ENCODE peak calls at places on chromosome 16, in ten cellular contexts. One of them, this sample, is unnamed.

GRCh38 chr16:11152677-11153321 is 103.2 kb downstream of the SOCS1 start:
- DNase-seq in MM.1S: no peak
- DNase-seq in SK-N-SH: no peak
- DNase-seq in tibial nerve: no peak
- DNase-seq in adrenal gland: no peak
- DNase-seq in pancreas: no peak
- DNase-seq in CD8-positive, alpha-beta T cell: no peak
- DNase-seq in heart right ventricle: no peak
- DNase-seq in sigmoid colon: no peak
- DNase-seq in suprapubic skin: no peak
- DNase-seq in this sample: no peak

GRCh38 chr16:35687071-35687470 is 2227.7 kb downstream of the TP53TG3F start:
- DNase-seq in MM.1S: no peak
- DNase-seq in SK-N-SH: no peak
- DNase-seq in tibial nerve: no peak
- DNase-seq in adrenal gland: no peak
- DNase-seq in pancreas: no peak
- DNase-seq in CD8-positive, alpha-beta T cell: no peak
- DNase-seq in heart right ventricle: no peak
- DNase-seq in sigmoid colon: no peak
- DNase-seq in suprapubic skin: peak
- DNase-seq in this sample: peak

GRCh38 chr16:7372095-7372494 is 39.5 kb downstream of the RBFOX1 start:
- DNase-seq in MM.1S: no peak
- DNase-seq in SK-N-SH: no peak
- DNase-seq in tibial nerve: no peak
- DNase-seq in adrenal gland: no peak
- DNase-seq in pancreas: no peak
- DNase-seq in CD8-positive, alpha-beta T cell: no peak
- DNase-seq in heart right ventricle: no peak
- DNase-seq in sigmoid colon: no peak
- DNase-seq in suprapubic skin: no peak
- DNase-seq in this sample: no peak

GRCh38 chr16:87241135-87241771 is 75.9 kb downstream of the C16orf95 start:
- DNase-seq in MM.1S: no peak
- DNase-seq in SK-N-SH: no peak
- DNase-seq in tibial nerve: no peak
- DNase-seq in adrenal gland: no peak
- DNase-seq in pancreas: no peak
- DNase-seq in CD8-positive, alpha-beta T cell: no peak
- DNase-seq in heart right ventricle: no peak
- DNase-seq in sigmoid colon: no peak
- DNase-seq in suprapubic skin: no peak
- DNase-seq in this sample: no peak

GRCh38 chr16:10980811-10981210 is 36.4 kb downstream of the CLEC16A start:
- DNase-seq in MM.1S: no peak
- DNase-seq in SK-N-SH: no peak
- DNase-seq in tibial nerve: no peak
- DNase-seq in adrenal gland: no peak
- DNase-seq in pancreas: no peak
- DNase-seq in CD8-positive, alpha-beta T cell: no peak
- DNase-seq in heart right ventricle: no peak
- DNase-seq in sigmoid colon: no peak
- DNase-seq in suprapubic skin: no peak
- DNase-seq in this sample: no peak

GRCh38 chr16:80034469-80034826 is 433.9 kb upstream of the MAF start:
- DNase-seq in MM.1S: no peak
- DNase-seq in SK-N-SH: no peak
- DNase-seq in tibial nerve: no peak
- DNase-seq in adrenal gland: no peak
- DNase-seq in pancreas: no peak
- DNase-seq in CD8-positive, alpha-beta T cell: no peak
- DNase-seq in heart right ventricle: no peak
- DNase-seq in sigmoid colon: no peak
- DNase-seq in suprapubic skin: no peak
- DNase-seq in this sample: no peak

GRCh38 chr16:49581630-49582298 is 208.2 kb downstream of the C16orf78 start:
- DNase-seq in MM.1S: no peak
- DNase-seq in SK-N-SH: peak
- DNase-seq in tibial nerve: no peak
- DNase-seq in adrenal gland: no peak
- DNase-seq in pancreas: no peak
- DNase-seq in CD8-positive, alpha-beta T cell: no peak
- DNase-seq in heart right ventricle: peak
- DNase-seq in sigmoid colon: no peak
- DNase-seq in suprapubic skin: no peak
- DNase-seq in this sample: no peak

GRCh38 chr16:85316321-85316919 is 204.1 kb upstream of the CIBAR2 start:
- DNase-seq in MM.1S: peak
- DNase-seq in SK-N-SH: peak
- DNase-seq in tibial nerve: no peak
- DNase-seq in adrenal gland: peak
- DNase-seq in pancreas: peak
- DNase-seq in CD8-positive, alpha-beta T cell: no peak
- DNase-seq in heart right ventricle: peak
- DNase-seq in sigmoid colon: no peak
- DNase-seq in suprapubic skin: no peak
- DNase-seq in this sample: no peak

GRCh38 chr16:73268311-73268997 is 220.5 kb upstream of the ZFHX3 start:
- DNase-seq in MM.1S: no peak
- DNase-seq in SK-N-SH: peak
- DNase-seq in tibial nerve: no peak
- DNase-seq in adrenal gland: no peak
- DNase-seq in pancreas: no peak
- DNase-seq in CD8-positive, alpha-beta T cell: no peak
- DNase-seq in heart right ventricle: no peak
- DNase-seq in sigmoid colon: no peak
- DNase-seq in suprapubic skin: no peak
- DNase-seq in this sample: no peak

GRCh38 chr16:81693047-81693446 is 86.0 kb upstream of the PLCG2 start:
- DNase-seq in MM.1S: no peak
- DNase-seq in SK-N-SH: no peak
- DNase-seq in tibial nerve: no peak
- DNase-seq in adrenal gland: no peak
- DNase-seq in pancreas: no peak
- DNase-seq in CD8-positive, alpha-beta T cell: no peak
- DNase-seq in heart right ventricle: no peak
- DNase-seq in sigmoid colon: peak
- DNase-seq in suprapubic skin: peak
- DNase-seq in this sample: no peak

DNA sequence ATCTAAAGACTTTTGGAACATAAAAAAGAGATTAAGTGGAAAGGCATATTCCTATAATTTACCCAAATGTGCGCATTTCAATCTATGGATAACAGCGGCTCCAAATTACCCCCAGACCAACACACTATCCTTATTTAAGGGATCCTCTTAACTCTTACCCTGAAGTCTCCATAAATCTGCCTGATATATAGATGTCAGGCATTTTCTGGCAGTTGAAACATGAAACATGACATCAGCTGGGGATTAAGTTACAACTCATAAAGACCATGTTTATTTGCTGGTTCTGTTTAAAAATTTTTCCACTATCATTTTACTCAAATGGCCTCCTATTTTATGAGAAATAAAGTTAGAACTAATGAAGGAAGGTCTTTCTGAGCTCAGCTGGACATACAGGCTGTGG is 478.5 kb upstream of the SALL1 start:
- DNase-seq in MM.1S: no peak
- DNase-seq in SK-N-SH: no peak
- DNase-seq in tibial nerve: no peak
- DNase-seq in adrenal gland: no peak
- DNase-seq in pancreas: no peak
- DNase-seq in CD8-positive, alpha-beta T cell: no peak
- DNase-seq in heart right ventricle: no peak
- DNase-seq in sigmoid colon: no peak
- DNase-seq in suprapubic skin: no peak
- DNase-seq in this sample: no peak
- TF ChIP-seq CTCF in MM.1S: no peak
- TF ChIP-seq CTCF in SK-N-SH: no peak
- TF ChIP-seq CTCF in tibial nerve: no peak
- TF ChIP-seq CTCF in adrenal gland: no peak
- TF ChIP-seq CTCF in pancreas: no peak
- TF ChIP-seq CTCF in CD8-positive, alpha-beta T cell: no peak
- TF ChIP-seq CTCF in heart right ventricle: no peak
- TF ChIP-seq CTCF in sigmoid colon: no peak
- TF ChIP-seq CTCF in suprapubic skin: no peak
- TF ChIP-seq CTCF in this sample: no peak

GRCh38 chr16:71353736-71354135 is 4.8 kb upstream of the CALB2 start:
- DNase-seq in MM.1S: no peak
- DNase-seq in SK-N-SH: no peak
- DNase-seq in tibial nerve: no peak
- DNase-seq in adrenal gland: no peak
- DNase-seq in pancreas: no peak
- DNase-seq in CD8-positive, alpha-beta T cell: no peak
- DNase-seq in heart right ventricle: no peak
- DNase-seq in sigmoid colon: no peak
- DNase-seq in suprapubic skin: peak
- DNase-seq in this sample: peak
- H3K27ac ChIP-seq in MM.1S: no peak
- H3K27ac ChIP-seq in SK-N-SH: no peak
- H3K27ac ChIP-seq in tibial nerve: no peak
- H3K27ac ChIP-seq in adrenal gland: no peak
- H3K27ac ChIP-seq in pancreas: no peak
- H3K27ac ChIP-seq in CD8-positive, alpha-beta T cell: no peak
- H3K27ac ChIP-seq in heart right ventricle: no peak
- H3K27ac ChIP-seq in sigmoid colon: no peak
- H3K27ac ChIP-seq in suprapubic skin: no peak
- H3K27ac ChIP-seq in this sample: no peak

GRCh38 chr16:27366687-27367462 is 35.1 kb upstream of the IL21R start:
- DNase-seq in MM.1S: no peak
- DNase-seq in SK-N-SH: peak
- DNase-seq in tibial nerve: no peak
- DNase-seq in adrenal gland: no peak
- DNase-seq in pancreas: no peak
- DNase-seq in CD8-positive, alpha-beta T cell: no peak
- DNase-seq in heart right ventricle: no peak
- DNase-seq in sigmoid colon: peak
- DNase-seq in suprapubic skin: no peak
- DNase-seq in this sample: no peak
- H3K4me3 ChIP-seq in MM.1S: no peak
- H3K4me3 ChIP-seq in SK-N-SH: no peak
- H3K4me3 ChIP-seq in tibial nerve: no peak
- H3K4me3 ChIP-seq in adrenal gland: no peak
- H3K4me3 ChIP-seq in pancreas: no peak
- H3K4me3 ChIP-seq in CD8-positive, alpha-beta T cell: no peak
- H3K4me3 ChIP-seq in heart right ventricle: peak
- H3K4me3 ChIP-seq in sigmoid colon: no peak
- H3K4me3 ChIP-seq in suprapubic skin: no peak
- H3K4me3 ChIP-seq in this sample: peak

GRCh38 chr16:29318037-29318436 is 88.5 kb downstream of the NPIPB11 start:
- DNase-seq in MM.1S: peak
- DNase-seq in SK-N-SH: no peak
- DNase-seq in tibial nerve: no peak
- DNase-seq in adrenal gland: no peak
- DNase-seq in pancreas: no peak
- DNase-seq in CD8-positive, alpha-beta T cell: no peak
- DNase-seq in heart right ventricle: no peak
- DNase-seq in sigmoid colon: no peak
- DNase-seq in suprapubic skin: no peak
- DNase-seq in this sample: peak
- TF ChIP-seq CTCF in MM.1S: peak
- TF ChIP-seq CTCF in SK-N-SH: no peak
- TF ChIP-seq CTCF in tibial nerve: no peak
- TF ChIP-seq CTCF in adrenal gland: no peak
- TF ChIP-seq CTCF in pancreas: no peak
- TF ChIP-seq CTCF in CD8-positive, alpha-beta T cell: no peak
- TF ChIP-seq CTCF in heart right ventricle: no peak
- TF ChIP-seq CTCF in sigmoid colon: no peak
- TF ChIP-seq CTCF in suprapubic skin: no peak
- TF ChIP-seq CTCF in this sample: no peak

DNA sequence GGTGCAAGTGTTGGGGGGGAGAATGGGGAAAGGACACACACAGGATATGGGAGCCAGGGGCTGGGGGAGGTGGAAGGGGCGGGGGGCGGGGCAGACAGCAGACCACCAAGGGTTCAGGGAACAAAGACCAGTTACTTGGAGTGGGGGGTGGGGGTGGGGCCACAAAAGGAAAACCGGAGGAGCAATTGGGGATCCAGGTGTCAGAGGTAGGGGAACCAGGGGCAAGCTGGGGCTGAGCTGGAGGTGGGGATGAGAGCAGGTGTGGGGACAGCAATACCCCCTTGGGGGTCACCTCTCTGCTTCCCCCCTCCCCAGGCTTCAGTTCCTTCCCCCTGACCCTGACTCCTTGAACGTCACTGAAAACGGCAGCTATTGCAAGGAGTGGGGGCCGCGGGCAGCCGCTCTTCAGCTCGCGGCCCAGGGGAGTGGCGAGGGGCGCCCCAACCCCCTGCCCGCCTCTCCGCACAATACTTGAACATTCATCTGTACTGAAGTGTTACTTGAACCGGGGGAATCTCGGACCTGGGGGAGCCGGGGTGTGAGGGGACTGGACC is 1.3 kb upstream of the ORAI3 start:
- DNase-seq in MM.1S: no peak
- DNase-seq in SK-N-SH: no peak
- DNase-seq in tibial nerve: no peak
- DNase-seq in adrenal gland: no peak
- DNase-seq in pancreas: no peak
- DNase-seq in CD8-positive, alpha-beta T cell: no peak
- DNase-seq in heart right ventricle: no peak
- DNase-seq in sigmoid colon: no peak
- DNase-seq in suprapubic skin: no peak
- DNase-seq in this sample: no peak
- H3K27ac ChIP-seq in MM.1S: no peak
- H3K27ac ChIP-seq in SK-N-SH: peak
- H3K27ac ChIP-seq in tibial nerve: peak
- H3K27ac ChIP-seq in adrenal gland: peak
- H3K27ac ChIP-seq in pancreas: peak
- H3K27ac ChIP-seq in CD8-positive, alpha-beta T cell: no peak
- H3K27ac ChIP-seq in heart right ventricle: peak
- H3K27ac ChIP-seq in sigmoid colon: peak
- H3K27ac ChIP-seq in suprapubic skin: peak
- H3K27ac ChIP-seq in this sample: peak

This sample was measured in coronary artery.